ENCODE peak calls at places on chromosomes 4 and X, in five cellular contexts. K, L, U, G and N are unnamed samples.

GRCh38 chr4:41360911-41361830 is 104.4 kb downstream of the UCHL1 start:
- DNase-seq in K (peak), L (peak), U (peak), G (peak), N (peak)

GRCh38 chr4:70269674-70270073 is 27.3 kb downstream of the CSN3 start:
- DNase-seq in K (no peak), L (no peak), U (no peak), G (peak), N (no peak)

GRCh38 chr4:87476934-87477333 is 52.2 kb downstream of the SPARCL1 start:
- DNase-seq in K (no peak), L (no peak), U (no peak), G (no peak), N (no peak)

GRCh38 chr4:107997001-107997788 is 7.5 kb downstream of the HADH start:
- DNase-seq in K (no peak), L (no peak), U (no peak), G (no peak), N (peak)

GRCh38 chr4:31081375-31081774 is 361.2 kb downstream of the PCDH7 start:
- DNase-seq in K (no peak), L (no peak), U (no peak), G (no peak), N (peak)

GRCh38 chr4:20520901-20521300 is 179.4 kb upstream of the PACRGL start:
- DNase-seq in K (no peak), L (no peak), U (no peak), G (peak), N (peak)

GRCh38 chr4:123640271-123640670 is 243.7 kb downstream of the SPRY1 start:
- DNase-seq in K (no peak), L (no peak), U (no peak), G (peak), N (no peak)

GRCh38 chr4:5979981-5980380 is 38.2 kb downstream of the C4orf50 start:
- DNase-seq in K (no peak), L (no peak), U (peak), G (no peak), N (no peak)

GRCh38 chr4:94766856-94767255 is 9.1 kb downstream of the BMPR1B start:
- DNase-seq in K (no peak), L (no peak), U (no peak), G (no peak), N (peak)

GRCh38 chrX:116009871-116010710 is 160.5 kb upstream of the AGTR2 start:
- DNase-seq in K (peak), L (peak), U (no peak), G (no peak), N (no peak)

GRCh38 chr4:123096038-123096437 is 173.6 kb upstream of the NUDT6 start:
- DNase-seq in K (no peak), L (no peak), U (no peak), G (no peak), N (no peak)

GRCh38 chr4:149706942-149707341 is 108.7 kb downstream of the IQCM start:
- DNase-seq in K (no peak), L (no peak), U (no peak), G (peak), N (peak)

GRCh38 chr4:101944649-101945048 is 154.1 kb downstream of the BANK1 start:
- DNase-seq in K (no peak), L (no peak), U (no peak), G (no peak), N (peak)

GRCh38 chrX:53050841-53051240 is 2.3 kb downstream of the GPR173 start:
- DNase-seq in K (no peak), L (no peak), U (no peak), G (no peak), N (peak)

GRCh38 chr4:58192217-58192616 is 1082.0 kb upstream of the IGFBP7 start:
- DNase-seq in K (no peak), L (no peak), U (no peak), G (no peak), N (no peak)

GRCh38 chr4:140789752-140790151 is 33.6 kb upstream of the TBC1D9 start:
- DNase-seq in K (peak), L (no peak), U (no peak), G (no peak), N (no peak)

GRCh38 chrX:85243155-85243554 is 424 bp downstream of the SATL1 start:
- DNase-seq in K (no peak), L (no peak), U (no peak), G (no peak), N (no peak)

GRCh38 chrX:85243761-85244410 is at the start of the genes SATL1 and ZNF711:
- DNase-seq in K (peak), L (peak), U (peak), G (peak), N (peak)

DNA sequence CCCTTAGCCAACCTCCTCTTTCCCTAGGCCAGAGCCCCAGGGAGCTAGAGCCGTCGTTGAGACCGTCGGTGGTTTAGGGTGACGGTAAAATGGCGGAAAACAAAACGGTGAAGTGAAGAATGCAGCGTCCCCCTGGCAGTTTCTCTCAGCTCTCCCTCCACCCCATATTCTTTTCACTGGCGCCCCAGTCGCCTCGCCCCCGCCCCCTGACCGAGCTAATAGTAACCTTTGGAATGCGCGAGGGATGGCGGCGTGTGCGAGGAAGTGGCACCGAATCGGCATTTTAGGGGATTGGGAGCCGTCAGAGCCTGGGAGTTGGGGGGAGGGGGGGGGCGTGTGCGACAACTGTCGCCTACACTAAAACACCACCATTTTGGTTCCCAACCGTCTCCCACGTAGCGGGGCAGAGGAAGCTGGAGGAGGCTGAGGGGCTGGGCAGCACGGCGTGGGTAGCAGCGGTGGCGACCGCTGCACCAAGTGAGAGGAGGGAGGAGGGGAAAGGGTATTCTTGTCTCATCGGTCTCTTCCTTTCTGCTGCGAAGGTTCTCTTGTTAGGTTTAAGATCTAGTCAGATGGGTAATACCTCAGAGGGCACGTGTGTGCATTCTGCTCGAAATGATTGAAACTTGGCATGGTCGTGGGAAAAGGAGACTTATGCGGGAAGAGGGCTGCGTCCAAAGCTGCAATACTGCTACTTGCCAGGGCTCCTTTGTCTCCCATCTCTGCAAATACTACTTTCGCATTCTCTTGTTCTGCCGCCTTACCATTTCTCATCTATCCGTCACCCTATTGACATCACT is 820 bp downstream of the ZNF711 start:
- DNase-seq in K (peak), L (peak), U (no peak), G (peak), N (peak)
- H3K4me3 ChIP-seq in K (peak), L (peak), U (peak), G (peak), N (peak)

GRCh38 chrX:39204349-39204748 is 403.1 kb downstream of the MID1IP1 start:
- DNase-seq in K (no peak), L (no peak), U (no peak), G (no peak), N (no peak)

GRCh38 chrX:39205467-39205866 is 404.2 kb downstream of the MID1IP1 start:
- DNase-seq in K (no peak), L (no peak), U (no peak), G (no peak), N (no peak)

GRCh38 chrX:39203427-39203826 is 402.2 kb downstream of the MID1IP1 start:
- DNase-seq in K (no peak), L (no peak), U (no peak), G (no peak), N (no peak)

GRCh38 chrX:39204945-39205344 is 403.7 kb downstream of the MID1IP1 start:
- DNase-seq in K (no peak), L (no peak), U (no peak), G (no peak), N (no peak)

DNA sequence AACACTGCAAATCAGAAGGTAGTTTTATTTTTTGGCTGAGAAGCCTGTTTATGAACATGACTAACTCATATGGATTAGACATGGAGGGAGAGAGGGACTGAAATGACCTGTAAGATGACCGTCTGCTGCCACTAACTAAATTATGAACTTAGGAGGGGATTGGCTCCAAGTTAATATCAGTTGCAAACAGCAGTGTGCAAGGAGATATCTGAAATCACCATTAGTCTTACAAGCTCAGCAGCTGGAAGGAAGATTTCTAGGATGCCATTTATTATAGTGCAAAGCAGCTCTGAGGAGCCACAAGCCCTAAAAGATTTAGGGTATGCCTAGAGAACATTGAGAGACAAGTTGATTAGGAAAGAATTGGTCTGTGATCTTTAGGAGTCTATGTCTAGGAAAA is 405.5 kb downstream of the MID1IP1 start:
- DNase-seq in K (no peak), L (no peak), U (no peak), G (no peak), N (no peak)
- TF ChIP-seq CTCF in K (no peak), L (no peak), U (no peak), G (no peak), N (no peak)

GRCh38 chr4:4858527-4858926 is 938 bp upstream of the MSX1 start:
- DNase-seq in K (no peak), L (no peak), U (no peak), G (no peak), N (no peak)
- H3K4me3 ChIP-seq in K (no peak), L (no peak), U (no peak), G (no peak), N (peak)

GRCh38 chr4:2787230-2788100 is 5.4 kb upstream of the SH3BP2 start:
- DNase-seq in K (peak), L (peak), U (no peak), G (no peak), N (no peak)
- TF ChIP-seq CTCF in K (peak), L (no peak), U (no peak), G (no peak), N (no peak)

GRCh38 chr4:121950212-121950679 is 1.6 kb downstream of the TRPC3 start:
- DNase-seq in K (peak), L (peak), U (peak), G (peak), N (peak)

GRCh38 chr4:121950680-121951569 is 935 bp downstream of the TRPC3 start:
- DNase-seq in K (peak), L (peak), U (no peak), G (peak), N (peak)

GRCh38 chr4:121951570-121952110 is at the start of gene TRPC3:
- DNase-seq in K (peak), L (peak), U (no peak), G (peak), N (peak)

GRCh38 chr4:121953860-121954259 is 2.0 kb upstream of the TRPC3 start:
- DNase-seq in K (no peak), L (no peak), U (no peak), G (no peak), N (no peak)

GRCh38 chr4:121952290-121952689 is 430 bp upstream of the TRPC3 start:
- DNase-seq in K (no peak), L (no peak), U (no peak), G (no peak), N (no peak)
- H3K4me3 ChIP-seq in K (no peak), L (peak), U (peak), G (no peak), N (peak)

GRCh38 chrX:137081239-137081638 is 47.4 kb upstream of the GPR101 start:
- DNase-seq in K (no peak), L (no peak), U (no peak), G (no peak), N (no peak)
- TF ChIP-seq CTCF in K (no peak), L (no peak), U (no peak), G (no peak), N (no peak)

DNA sequence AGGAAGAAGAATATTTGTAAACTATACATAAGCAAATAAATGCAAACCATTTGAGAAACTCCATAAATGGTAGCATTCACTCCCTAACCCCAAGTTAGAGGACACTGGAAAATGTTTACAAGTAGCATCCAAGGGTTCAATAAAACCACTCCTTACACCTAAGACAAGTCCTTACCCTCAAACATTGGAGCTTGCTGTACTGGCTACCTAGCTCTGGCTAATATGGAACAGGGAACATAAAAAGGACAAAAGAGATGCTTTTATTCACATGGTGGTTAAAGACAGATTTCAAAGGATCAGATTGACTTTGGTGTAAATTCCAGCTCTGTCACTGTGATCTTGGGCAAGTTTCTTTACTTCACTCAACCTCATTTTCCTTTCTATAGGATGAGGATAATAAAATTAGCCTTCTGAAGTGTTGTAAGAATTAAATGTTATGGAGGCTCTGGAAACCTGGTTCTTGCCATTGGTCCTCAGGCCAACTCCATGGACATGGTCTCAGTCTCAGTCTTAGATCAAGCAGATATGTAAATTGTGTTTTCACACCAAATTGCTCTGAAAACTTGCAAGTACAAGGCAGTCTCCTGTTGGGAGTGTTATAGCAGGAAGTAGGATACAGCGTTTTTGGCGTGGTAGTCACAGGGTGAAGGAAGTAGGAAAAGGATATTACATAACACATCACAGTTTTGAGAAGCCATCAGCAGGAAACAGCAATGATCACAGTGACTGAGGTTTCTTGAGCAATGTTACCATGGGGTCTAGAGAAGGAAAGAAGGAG is 3.3 kb downstream of the CXCL1 start:
- DNase-seq in K (no peak), L (no peak), U (no peak), G (peak), N (peak)
- H3K4me3 ChIP-seq in K (no peak), L (no peak), U (no peak), G (no peak), N (no peak)